ENCODE peak calls at places on chromosomes 7 and 10, in five cellular contexts. E is body of pancreas, N is mesothelial cell of epicardium, D is GM12865, H is B cell. Y is an unnamed sample.

GRCh38 chr7:29977926-29978652 is 11.5 kb downstream of the SCRN1 start:
- DNase-seq in H (no peak), D (peak), E (peak), N (no peak), Y (no peak)

GRCh38 chr10:93061594-93062498 is 1.2 kb downstream of the CYP26C1 start:
- DNase-seq in N (no peak), E (no peak), D (no peak), H (no peak), Y (no peak)

GRCh38 chr7:66145404-66145843 is 30.8 kb downstream of the CRCP start:
- DNase-seq in E (peak), H (no peak), N (no peak), D (peak), Y (no peak)

GRCh38 chr10:5987747-5988146 is 10.4 kb upstream of the IL15RA start:
- DNase-seq in H (no peak), E (no peak), D (no peak), N (no peak), Y (no peak)

GRCh38 chr10:48759113-48759901 is 74.6 kb downstream of the WDFY4 start:
- DNase-seq in N (no peak), E (no peak), D (peak), H (no peak), Y (peak)

GRCh38 chr7:132865766-132866531 is 215.9 kb downstream of the CHCHD3 start:
- DNase-seq in N (no peak), E (peak), H (no peak), D (no peak), Y (no peak)

GRCh38 chr7:11830582-11831382 is 1.2 kb downstream of the THSD7A start:
- DNase-seq in D (no peak), N (no peak), H (no peak), E (peak), Y (no peak)

GRCh38 chr10:6396652-6397051 is 183.4 kb downstream of the PRKCQ start:
- DNase-seq in H (no peak), E (no peak), N (no peak), D (no peak), Y (no peak)

GRCh38 chr7:50854247-50854646 is 71.6 kb upstream of the GRB10 start:
- DNase-seq in N (no peak), H (no peak), D (no peak), E (no peak), Y (no peak)

GRCh38 chr7:4856336-4857056 is 5.3 kb downstream of the PAPOLB start:
- DNase-seq in N (no peak), D (no peak), E (no peak), H (no peak), Y (no peak)

GRCh38 chr10:71978476-71978875 is 14.3 kb downstream of the CHST3 start:
- DNase-seq in D (no peak), H (no peak), N (no peak), E (no peak), Y (no peak)

GRCh38 chr7:39238209-39238869 is 260.6 kb downstream of the POU6F2 start:
- DNase-seq in N (no peak), E (no peak), H (no peak), D (no peak), Y (no peak)

GRCh38 chr10:70672993-70673928 is 955 bp downstream of the ADAMTS14 start:
- DNase-seq in N (no peak), H (no peak), D (no peak), E (no peak), Y (no peak)

GRCh38 chr7:23385120-23385519 is 85.2 kb downstream of the IGF2BP3 start:
- DNase-seq in E (no peak), H (no peak), D (peak), N (no peak), Y (no peak)

GRCh38 chr10:123621492-123621891 is 44.7 kb upstream of the GPR26 start:
- DNase-seq in H (no peak), N (peak), E (no peak), D (no peak), Y (no peak)

GRCh38 chr10:114374141-114374791 is 30.0 kb downstream of the AFAP1L2 start:
- DNase-seq in E (peak), D (no peak), H (no peak), N (no peak), Y (no peak)

GRCh38 chr7:105775580-105775979 is 100.8 kb downstream of the ATXN7L1 start:
- DNase-seq in H (no peak), E (no peak), D (no peak), N (no peak), Y (no peak)

GRCh38 chr7:112088484-112089016 is 117.6 kb downstream of the DOCK4 start:
- DNase-seq in D (no peak), H (no peak), N (no peak), E (no peak), Y (no peak)

GRCh38 chr10:124233546-124234138 is 140.2 kb upstream of the CHST15 start:
- DNase-seq in D (no peak), E (no peak), H (no peak), N (no peak), Y (no peak)

GRCh38 chr10:11782793-11783557 is 40.2 kb upstream of the PROSER2 start:
- DNase-seq in D (peak), H (no peak), E (no peak), N (no peak), Y (no peak)

GRCh38 chr10:2925631-2926030 is 141.7 kb upstream of the PFKP start:
- DNase-seq in D (no peak), E (peak), H (no peak), N (no peak), Y (no peak)

GRCh38 chr10:129761166-129761565 is 202.9 kb downstream of the EBF3 start:
- DNase-seq in H (no peak), E (no peak), D (no peak), N (peak), Y (peak)

GRCh38 chr7:3893151-3893788 is 592.2 kb downstream of the SDK1 start:
- DNase-seq in E (no peak), H (no peak), D (no peak), N (no peak), Y (no peak)

GRCh38 chr10:79496896-79497295 is 15.4 kb upstream of the EIF5AL1 start:
- DNase-seq in N (no peak), D (no peak), E (no peak), H (no peak), Y (no peak)

GRCh38 chr7:127733976-127734375 is 82.0 kb downstream of the SND1 start:
- DNase-seq in D (no peak), E (no peak), N (no peak), H (no peak), Y (no peak)

GRCh38 chr10:62230344-62231138 is 38.1 kb downstream of the RTKN2 start:
- DNase-seq in N (no peak), E (no peak), D (no peak), H (no peak), Y (no peak)

GRCh38 chr7:26910221-26910620 is 45.8 kb upstream of the SKAP2 start:
- DNase-seq in N (no peak), D (no peak), H (no peak), E (no peak), Y (no peak)

GRCh38 chr10:97498841-97499560 is at the start of gene UBTD1:
- DNase-seq in E (peak), H (no peak), N (peak), D (peak), Y (no peak)

GRCh38 chr10:75712241-75712880 is 280.9 kb downstream of the LRMDA start:
- DNase-seq in N (no peak), E (peak), H (no peak), D (no peak), Y (no peak)

GRCh38 chr10:62653254-62653653 is 151.3 kb upstream of the ADO start:
- DNase-seq in D (peak), N (no peak), H (peak), E (no peak), Y (no peak)

GRCh38 chr7:48035967-48036478 is 680 bp downstream of the C7orf57 start:
- DNase-seq in E (peak), H (no peak), N (no peak), D (no peak), Y (no peak)

GRCh38 chr10:73215749-73216148 is 31.3 kb downstream of the DNAJC9 start:
- DNase-seq in E (no peak), N (no peak), H (no peak), D (no peak), Y (no peak)

GRCh38 chr10:73220989-73221388 is 26.1 kb downstream of the DNAJC9 start:
- DNase-seq in N (no peak), D (no peak), E (no peak), H (no peak), Y (no peak)

GRCh38 chr10:73217628-73218027 is 29.4 kb downstream of the DNAJC9 start:
- DNase-seq in N (no peak), H (no peak), E (no peak), D (no peak), Y (no peak)

GRCh38 chr10:73219384-73219783 is 27.7 kb downstream of the DNAJC9 start:
- DNase-seq in D (no peak), H (no peak), E (no peak), N (no peak), Y (no peak)

GRCh38 chr10:73218466-73219191 is 28.4 kb downstream of the DNAJC9 start:
- DNase-seq in N (no peak), E (no peak), D (peak), H (no peak), Y (no peak)
- TF ChIP-seq CTCF in N (no peak), E (no peak), D (peak), H (peak), Y (peak)

GRCh38 chr10:1093696-1094095 is 37.5 kb downstream of the WDR37 start:
- DNase-seq in N (no peak), E (no peak), H (no peak), D (no peak), Y (no peak)
- TF ChIP-seq CTCF in N (no peak), E (no peak), H (no peak), D (no peak), Y (no peak)

DNA sequence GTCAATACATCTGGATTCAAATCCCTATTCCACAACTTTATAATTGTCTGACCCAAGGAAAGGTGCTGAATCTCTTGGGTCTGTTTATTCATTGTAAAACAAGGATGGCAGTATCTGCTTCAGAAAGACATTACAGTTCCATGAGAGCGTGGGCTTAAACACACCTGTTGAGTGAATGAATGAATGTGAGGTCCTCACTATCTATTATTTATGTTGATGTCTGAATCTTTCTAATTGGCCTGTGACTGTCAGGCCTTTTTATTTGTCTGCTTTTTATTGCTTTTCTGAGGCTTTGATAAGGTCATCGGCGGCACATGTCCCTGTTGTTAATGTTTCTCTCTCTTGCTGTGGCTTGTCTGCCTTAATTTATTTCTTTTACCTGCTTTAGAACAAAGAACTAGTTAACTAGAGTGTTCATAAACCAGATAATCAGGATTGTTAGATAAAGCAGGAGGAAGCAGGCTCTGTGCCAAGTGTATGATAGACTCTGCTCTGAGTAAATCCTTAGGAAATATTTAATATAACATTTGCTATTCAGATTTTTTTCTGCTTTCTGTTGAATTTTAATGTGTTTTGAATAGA is 42.3 kb upstream of the CYCS start:
- DNase-seq in N (no peak), H (no peak), E (peak), D (no peak), Y (no peak)
- TF ChIP-seq CTCF in N (no peak), H (no peak), E (no peak), D (no peak), Y (no peak)

GRCh38 chr10:35375091-35375765 is 38.9 kb downstream of the CCNY start:
- DNase-seq in D (no peak), E (no peak), N (no peak), H (no peak), Y (no peak)

GRCh38 chr10:35377050-35377723 is 40.9 kb downstream of the CCNY start:
- DNase-seq in N (no peak), E (no peak), H (no peak), D (no peak), Y (no peak)

GRCh38 chr10:35378547-35379210 is 42.4 kb downstream of the CCNY start:
- DNase-seq in E (no peak), D (peak), H (no peak), N (no peak), Y (no peak)

GRCh38 chr10:35382096-35382495 is 45.8 kb downstream of the CCNY start:
- DNase-seq in D (no peak), H (no peak), N (no peak), E (no peak), Y (no peak)

DNA sequence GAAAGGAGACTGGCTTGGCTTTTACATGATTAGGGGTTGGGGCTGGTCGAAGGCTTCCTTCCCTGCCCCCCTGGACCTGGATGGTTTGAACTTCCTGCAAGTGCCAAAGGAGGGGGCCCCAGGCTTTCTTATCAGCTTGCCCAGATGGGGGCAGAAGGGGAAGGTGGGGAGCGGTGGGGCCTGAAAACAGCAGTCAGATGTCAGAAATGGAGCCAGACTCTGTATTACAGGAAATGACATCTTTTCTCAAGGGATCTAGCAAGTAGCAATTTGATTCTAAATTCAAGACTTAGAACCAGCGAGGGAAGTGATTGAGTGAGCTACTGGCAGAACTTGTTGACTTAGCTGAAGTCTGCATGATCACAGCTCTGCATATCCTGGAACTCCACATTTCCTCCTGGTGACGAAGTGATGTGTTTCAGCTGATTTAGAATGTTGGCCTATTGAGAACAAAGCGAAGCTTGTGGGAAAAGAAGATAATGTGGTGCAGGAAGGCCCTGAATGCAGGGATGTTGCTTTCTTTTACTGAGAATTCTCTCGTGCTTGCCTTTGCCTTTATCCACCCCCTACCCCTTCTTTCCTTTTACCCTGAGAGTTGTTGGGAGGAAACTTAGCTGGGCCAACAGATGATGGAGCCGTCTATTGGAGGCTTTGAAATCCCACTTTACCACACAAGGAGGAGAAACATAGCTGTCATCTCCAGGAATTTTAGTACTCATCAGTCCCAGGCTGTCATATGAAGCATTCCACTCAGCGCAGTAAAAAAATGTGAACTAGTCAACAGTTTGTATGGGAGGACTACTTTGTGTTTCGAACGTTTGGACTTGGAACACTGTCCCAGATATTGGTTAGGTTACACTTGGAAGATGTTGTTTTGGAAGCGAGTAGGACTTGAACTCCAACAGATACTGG is 43.2 kb downstream of the CCNY start:
- DNase-seq in H (peak), N (no peak), D (peak), E (no peak), Y (no peak)
- TF ChIP-seq CTCF in H (peak), N (no peak), D (peak), E (no peak), Y (no peak)

DNA sequence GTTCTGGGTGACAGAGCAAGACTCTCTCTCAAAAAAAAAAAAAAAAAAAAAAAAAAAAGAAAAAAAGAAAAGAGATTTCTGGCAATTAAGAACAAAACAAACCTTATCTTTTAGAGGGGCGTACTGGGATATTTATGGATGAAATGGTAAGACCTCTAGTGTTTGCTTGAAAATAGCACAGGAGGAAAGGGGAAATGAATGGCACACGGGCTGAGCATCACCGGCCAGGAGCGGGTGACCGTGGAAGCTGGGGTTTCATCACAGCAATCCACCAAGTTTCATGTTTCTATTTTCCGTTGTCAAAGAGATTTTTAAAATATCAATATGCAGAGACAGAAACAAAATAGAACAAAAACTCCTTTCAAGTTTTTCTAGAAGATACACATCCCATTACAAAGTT is 105.6 kb downstream of the SVIL start:
- DNase-seq in N (no peak), E (no peak), D (no peak), H (no peak), Y (no peak)
- TF ChIP-seq CTCF in N (no peak), E (no peak), D (no peak), H (no peak), Y (no peak)

Y was measured in type B pancreatic cell.